ENCODE peak calls at places on chromosomes 4 and X, in nine cellular contexts. L is pancreas, Y is tibial artery, K is HepG2, S is PC-3, Z is hepatocyte, R is Karpas-422, M is transverse colon, X is aorta. U is an unnamed sample. For H3K4me1 and H3K27me3, the result is how much of the 10 kb centered on the place peaks cover.

GRCh38 chrX:139113682-139114081 is 402.2 kb upstream of the FGF13 start:
- DNase-seq in K (no peak), Z (no peak), Y (no peak), S (peak), X (peak), M (no peak), R (no peak), L (no peak), U (no peak)

GRCh38 chr4:4506961-4507360 is 34.9 kb downstream of the STX18 start:
- DNase-seq in M (peak), Z (peak), S (no peak), Y (no peak), L (no peak), R (no peak), K (no peak), X (no peak), U (no peak)

GRCh38 chr4:123339507-123340380 is 56.9 kb upstream of the SPRY1 start:
- DNase-seq in L (no peak), S (no peak), X (no peak), Y (no peak), R (no peak), K (no peak), M (no peak), Z (no peak), U (no peak)

GRCh38 chrX:155071694-155072215 is 447 bp downstream of the BRCC3 start:
- DNase-seq in M (no peak), Y (no peak), K (no peak), Z (no peak), S (no peak), L (no peak), X (no peak), R (peak), U (no peak)

GRCh38 chr4:70734168-70734954 is 12.6 kb downstream of the RUFY3 start:
- DNase-seq in L (peak), Z (no peak), Y (no peak), K (peak), S (peak), X (no peak), R (peak), M (peak), U (no peak)

GRCh38 chr4:1489639-1489995 is 83.4 kb upstream of the NKX1-1 start:
- DNase-seq in M (no peak), Z (no peak), R (no peak), K (no peak), L (no peak), Y (no peak), X (no peak), S (no peak), U (no peak)

GRCh38 chrX:23127586-23127985 is 127.8 kb downstream of the DDX53 start:
- DNase-seq in M (no peak), R (no peak), L (no peak), Y (no peak), K (no peak), X (no peak), S (no peak), Z (no peak), U (no peak)

GRCh38 chr4:143196323-143196722 is 11.6 kb downstream of the USP38 start:
- DNase-seq in Y (no peak), K (no peak), S (no peak), Z (no peak), M (no peak), L (no peak), X (no peak), R (no peak), U (no peak)

GRCh38 chr4:161680146-161680545 is 483.7 kb downstream of the FSTL5 start:
- DNase-seq in X (no peak), M (no peak), K (no peak), Z (no peak), L (no peak), Y (no peak), S (no peak), R (no peak), U (no peak)

GRCh38 chrX:31483336-31483735 is 411.5 kb upstream of the FTHL17 start:
- DNase-seq in R (no peak), X (no peak), L (no peak), M (no peak), Z (no peak), S (no peak), Y (no peak), K (no peak), U (no peak)

GRCh38 chr4:123359449-123360306 is 36.9 kb upstream of the SPRY1 start:
- DNase-seq in R (no peak), Z (no peak), K (no peak), Y (no peak), S (no peak), L (no peak), X (no peak), M (no peak), U (no peak)

GRCh38 chr4:772118-772517 is 53.8 kb downstream of the CPLX1 start:
- DNase-seq in Y (no peak), M (no peak), L (no peak), R (no peak), Z (no peak), K (no peak), S (no peak), X (no peak), U (no peak)

GRCh38 chrX:41085883-41086626 is 810 bp downstream of the USP9X start:
- DNase-seq in S (peak), M (peak), Z (peak), R (peak), X (peak), Y (peak), K (peak), L (peak), U (peak)

GRCh38 chrX:148422531-148422930 is 77.9 kb upstream of the AFF2 start:
- DNase-seq in X (no peak), R (no peak), L (no peak), Y (no peak), K (no peak), Z (no peak), S (no peak), M (no peak), U (no peak)

GRCh38 chr4:170011921-170012628 is 14.1 kb downstream of the MFAP3L start:
- DNase-seq in Y (no peak), R (no peak), Z (no peak), L (no peak), X (no peak), S (no peak), K (no peak), M (no peak), U (no peak)

GRCh38 chr4:36041340-36041739 is 203.0 kb downstream of the ARAP2 start:
- DNase-seq in S (no peak), K (no peak), Y (no peak), M (no peak), Z (no peak), R (no peak), L (no peak), X (no peak), U (no peak)

GRCh38 chrX:24334473-24334872 is 20.6 kb upstream of the SUPT20HL2 start:
- DNase-seq in R (no peak), Y (no peak), S (no peak), Z (peak), L (no peak), X (no peak), M (no peak), K (no peak), U (no peak)

GRCh38 chr4:94595880-94596483 is 144.2 kb downstream of the PDLIM5 start:
- DNase-seq in L (no peak), Y (no peak), R (peak), K (peak), M (no peak), Z (peak), S (peak), X (no peak), U (peak)

GRCh38 chr4:57369446-57369845 is 259.3 kb upstream of the IGFBP7 start:
- DNase-seq in M (no peak), X (no peak), Y (no peak), R (no peak), Z (no peak), L (no peak), K (no peak), S (no peak), U (no peak)

GRCh38 chr4:107658400-107659326 is 61.4 kb downstream of the PAPSS1 start:
- DNase-seq in K (no peak), R (no peak), Y (no peak), Z (no peak), X (no peak), M (no peak), S (no peak), L (no peak), U (no peak)

GRCh38 chrX:12981880-12982279 is 7.0 kb downstream of the TMSB4X start:
- DNase-seq in R (no peak), S (no peak), X (no peak), Y (no peak), Z (no peak), K (no peak), M (no peak), L (no peak), U (no peak)

GRCh38 chrX:106415276-106415895 is 196.4 kb upstream of the RADX start:
- DNase-seq in X (no peak), M (no peak), S (peak), Y (no peak), K (peak), Z (peak), R (peak), L (no peak), U (no peak)

GRCh38 chr4:94889961-94890360 is 132.2 kb downstream of the BMPR1B start:
- DNase-seq in S (no peak), K (no peak), R (no peak), X (no peak), Z (peak), L (no peak), Y (no peak), M (no peak), U (no peak)

DNA sequence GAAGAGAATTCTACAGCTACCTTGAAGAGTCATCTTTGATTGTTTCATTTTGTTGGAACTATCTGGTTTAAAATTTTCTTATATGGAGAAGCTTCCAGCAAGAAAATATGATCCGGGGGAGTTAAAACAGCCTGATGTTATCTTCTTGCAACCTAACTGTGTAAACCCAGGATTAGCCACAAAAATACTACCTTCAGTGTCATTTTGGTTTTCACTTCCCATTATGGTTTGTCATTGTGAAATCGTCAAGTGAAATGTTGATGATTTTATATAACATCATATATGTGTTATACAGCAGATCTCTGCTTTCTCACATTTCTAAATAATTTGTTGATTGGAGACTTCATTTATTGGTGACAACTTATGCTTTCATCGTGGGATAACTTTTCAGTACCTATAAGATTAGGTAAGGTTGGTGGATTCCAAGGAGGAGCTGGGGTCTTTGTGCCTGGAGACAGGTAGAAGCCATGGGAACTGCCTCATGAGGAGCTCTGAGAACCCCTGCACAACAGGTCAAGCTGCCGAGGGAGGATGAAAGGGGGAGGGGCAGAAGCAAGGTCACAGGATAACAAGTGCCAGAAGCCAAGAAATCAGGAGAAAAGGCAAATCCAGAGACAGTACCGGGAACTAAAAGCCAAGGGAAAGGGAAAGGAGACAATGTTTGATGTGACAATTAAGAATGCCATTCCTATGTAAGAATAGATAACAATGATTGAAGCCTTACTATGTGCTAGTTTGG is 7.2 kb downstream of the ARHGAP24 start:
- DNase-seq in X (no peak), S (no peak), K (no peak), Z (no peak), L (peak), R (no peak), Y (no peak), M (no peak), U (no peak)
- H3K4me1 ChIP-seq in X (under half), S (under half), K (under half), Z (under half), L (under half), R (half or more), Y (under half), M (under half), U (under half)

GRCh38 chr4:8168232-8168631 is 9.6 kb upstream of the ABLIM2 start:
- DNase-seq in M (no peak), X (no peak), Y (no peak), S (no peak), R (no peak), Z (no peak), L (no peak), K (no peak), U (no peak)

GRCh38 chr4:8167815-8168214 is 9.2 kb upstream of the ABLIM2 start:
- DNase-seq in K (no peak), Z (no peak), R (no peak), Y (peak), X (peak), L (no peak), M (no peak), S (no peak), U (no peak)

GRCh38 chr4:8168832-8169598 is 10.4 kb upstream of the ABLIM2 start:
- DNase-seq in X (no peak), Z (no peak), Y (no peak), R (no peak), M (no peak), L (no peak), S (no peak), K (no peak), U (no peak)

GRCh38 chr4:8170341-8170740 is 11.7 kb upstream of the ABLIM2 start:
- DNase-seq in X (no peak), Z (no peak), Y (no peak), K (no peak), M (no peak), L (no peak), S (no peak), R (no peak), U (no peak)

DNA sequence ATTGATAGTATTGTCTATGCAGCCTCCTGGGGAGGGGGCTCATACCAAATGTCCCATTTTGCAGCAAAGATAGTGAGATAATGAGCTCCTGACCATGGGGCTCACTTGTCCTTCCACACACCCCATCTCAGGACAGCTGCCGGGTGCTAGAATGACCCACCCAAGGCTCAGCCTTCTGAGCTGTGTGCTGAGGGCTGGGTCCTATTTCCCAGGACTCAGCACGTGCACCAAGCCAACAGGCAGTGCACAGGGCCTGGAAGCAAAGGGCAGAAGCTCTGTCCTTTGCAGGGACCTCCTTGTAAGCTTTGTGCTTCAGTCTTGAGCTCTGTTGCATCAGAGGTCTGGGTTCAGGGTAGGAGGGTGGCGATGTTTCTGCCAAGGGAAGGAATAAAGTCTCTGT is 11.2 kb upstream of the ABLIM2 start:
- DNase-seq in M (no peak), Z (no peak), X (no peak), Y (no peak), K (no peak), S (no peak), R (no peak), L (no peak), U (no peak)
- H3K27me3 ChIP-seq in M (under half), Z (under half), X (under half), Y (under half), K (under half), S (under half), R (under half), L (under half), U (under half)

GRCh38 chr4:7298601-7299000 is 106.3 kb downstream of the SORCS2 start:
- DNase-seq in K (no peak), M (no peak), Y (no peak), Z (no peak), L (no peak), R (no peak), S (no peak), X (no peak), U (no peak)
- H3K4me3 ChIP-seq in K (no peak), M (no peak), Y (no peak), Z (no peak), L (no peak), R (no peak), S (no peak), X (no peak), U (no peak)

DNA sequence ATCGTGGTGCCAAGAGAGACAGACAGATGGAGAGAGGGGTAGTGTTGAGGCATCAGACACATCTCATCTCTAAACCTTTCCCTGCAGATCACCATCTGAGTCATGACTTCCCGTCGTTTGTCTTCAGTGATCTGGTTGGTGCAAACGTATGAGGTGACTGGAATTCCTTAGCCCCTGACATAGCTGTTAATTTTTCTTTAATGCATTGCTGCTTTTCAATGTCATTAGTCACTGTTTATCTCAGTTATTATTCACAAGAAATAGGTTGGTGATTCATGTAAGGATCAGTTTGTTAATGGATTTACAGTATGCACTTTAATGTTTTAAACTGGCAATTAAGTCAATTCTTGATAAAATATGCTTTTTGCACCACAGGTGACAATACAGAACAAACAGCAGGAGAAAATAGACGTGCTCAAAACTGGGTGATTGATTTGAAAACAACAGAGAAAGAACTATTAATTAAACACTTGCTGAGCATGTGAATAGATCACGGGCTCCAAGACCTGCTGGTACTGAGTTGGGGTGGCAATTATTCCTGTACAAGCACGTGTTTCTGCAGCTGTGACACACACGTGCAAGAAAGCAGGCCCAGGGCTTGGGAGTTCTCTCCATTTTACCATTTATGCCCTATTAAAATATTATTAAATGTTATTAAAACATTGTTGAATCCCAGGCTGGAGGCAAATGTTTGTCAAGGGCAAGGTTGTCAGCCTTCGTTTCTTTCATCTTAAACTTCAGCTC is 1.4 kb upstream of the TMEM154 start:
- DNase-seq in L (no peak), Y (no peak), Z (no peak), R (no peak), M (no peak), S (peak), K (no peak), X (no peak), U (no peak)
- H3K4me1 ChIP-seq in L (under half), Y (under half), Z (under half), R (under half), M (under half), S (under half), K (under half), X (under half), U (under half)

DNA sequence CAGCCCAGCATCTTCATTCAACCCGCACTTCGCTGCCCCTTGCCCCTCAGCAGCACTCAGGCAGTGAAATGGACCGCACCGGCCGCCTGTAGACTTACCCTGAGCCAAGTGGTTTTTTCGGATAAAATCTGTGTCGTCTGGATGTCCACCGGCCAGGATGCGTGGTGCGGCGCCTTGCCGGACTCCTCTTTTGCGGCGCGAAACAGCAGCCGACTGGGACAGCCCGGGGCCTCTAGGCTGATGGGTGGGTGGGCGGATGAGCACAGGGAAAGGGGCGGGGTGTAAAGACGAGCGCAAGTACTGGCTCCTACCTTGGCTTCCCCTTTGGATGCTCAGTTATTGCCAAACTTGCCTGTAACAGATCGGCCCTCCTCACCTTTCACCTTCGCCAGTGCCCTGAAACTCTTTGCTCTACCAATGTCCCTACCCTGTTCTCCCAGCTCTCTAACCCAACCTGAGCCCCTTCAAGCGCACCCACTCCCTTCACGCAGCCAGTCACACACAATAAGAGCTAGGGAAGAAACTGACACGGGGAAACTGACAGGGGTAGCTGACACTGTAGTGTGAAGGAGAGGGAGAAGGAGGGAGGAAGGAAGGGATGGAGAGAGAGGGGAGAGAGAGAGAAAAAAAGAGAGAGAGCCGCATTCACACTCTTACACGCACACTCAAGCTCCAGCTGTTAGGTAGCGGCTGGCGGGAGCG is 644 bp downstream of the TRPC5 start:
- DNase-seq in X (no peak), Y (no peak), M (no peak), K (no peak), R (no peak), Z (peak), S (no peak), L (no peak), U (no peak)
- H3K27me3 ChIP-seq in X (under half), Y (under half), M (under half), K (under half), R (under half), Z (under half), S (under half), L (under half), U (under half)